ENCODE peak calls at places on chromosomes 13 and 19, in ten cellular contexts. H, L, Q, M, V, B, D, G, T and Y are unnamed samples.

GRCh38 chr13:61833228-61833627 is 417.6 kb upstream of the PCDH20 start:
- DNase-seq in H (no peak), Q (no peak), B (no peak), M (no peak), D (no peak), V (no peak), L (no peak), G (no peak), T (no peak), Y (no peak)

GRCh38 chr19:48835734-48836088 is 580 bp downstream of the HSD17B14 start:
- DNase-seq in D (peak; percentile 92), M (peak; percentile 96), Q (peak; percentile 86), L (peak; percentile 97), T (peak; percentile 92), B (peak; percentile 86), V (peak; percentile 98), G (peak; percentile 88), H (peak; percentile 83), Y (peak; percentile 87)

GRCh38 chr19:40200352-40201099 is 9.3 kb downstream of the MAP3K10 start:
- DNase-seq in H (no peak), T (no peak), D (no peak), B (no peak), M (no peak), V (no peak), L (no peak), G (peak; percentile 86), Q (no peak), Y (no peak)

GRCh38 chr13:109273326-109273751 is 513.0 kb downstream of the IRS2 start:
- DNase-seq in V (no peak), L (no peak), D (no peak), G (peak; percentile 59), Q (no peak), M (no peak), B (no peak), H (no peak), T (no peak), Y (no peak)

GRCh38 chr13:29810145-29810742 is 40.2 kb downstream of the UBL3 start:
- DNase-seq in M (no peak), B (no peak), Q (no peak), G (no peak), H (no peak), V (no peak), L (no peak), T (no peak), D (no peak), Y (no peak)

GRCh38 chr19:40549007-40549708 is 27.5 kb upstream of the SHKBP1 start:
- DNase-seq in H (peak; percentile 26), V (peak; percentile 83), B (no peak), G (no peak), M (peak; percentile 83), T (peak; percentile 50), Q (peak; percentile 61), D (peak; percentile 72), L (peak; percentile 86), Y (peak; percentile 87)

GRCh38 chr13:51684076-51684475 is 99.8 kb downstream of the WDFY2 start:
- DNase-seq in H (no peak), G (no peak), B (no peak), V (no peak), Q (no peak), D (no peak), T (no peak), M (no peak), L (no peak), Y (no peak)

GRCh38 chr19:1650627-1651009 is 1.8 kb downstream of the TCF3 start:
- DNase-seq in D (peak; percentile 38), G (no peak), L (peak; percentile 29), B (no peak), M (peak; percentile 16), V (peak; percentile 46), T (no peak), H (no peak), Q (no peak), Y (no peak)

GRCh38 chr19:36246006-36246391 is 31.1 kb downstream of the ZNF146 start:
- DNase-seq in D (no peak), T (no peak), Q (no peak), B (peak; percentile 28), G (no peak), H (no peak), V (no peak), M (no peak), L (no peak), Y (no peak)

GRCh38 chr13:21673592-21674270 is 2.9 kb downstream of the FGF9 start:
- DNase-seq in B (no peak), Q (no peak), G (no peak), T (peak; percentile 46), M (peak; percentile 54), H (no peak), V (peak; percentile 48), L (peak; percentile 36), D (no peak), Y (peak; percentile 19)

GRCh38 chr19:43552198-43552450 is 19.1 kb downstream of the ZNF575 start:
- DNase-seq in G (no peak), T (no peak), H (no peak), L (no peak), B (no peak), Q (no peak), V (no peak), D (no peak), M (no peak), Y (no peak)

GRCh38 chr19:1986357-1987162 is 29.0 kb downstream of the BTBD2 start:
- DNase-seq in M (no peak), Q (no peak), D (no peak), T (no peak), L (no peak), G (no peak), B (no peak), V (no peak), H (no peak), Y (no peak)

GRCh38 chr13:97849305-97849704 is 104.2 kb upstream of the IPO5 start:
- DNase-seq in D (no peak), Q (no peak), G (peak; percentile 72), V (no peak), H (peak; percentile 1), T (no peak), B (no peak), L (no peak), M (no peak), Y (peak; percentile 17)

GRCh38 chr19:10836478-10837325 is 690 bp upstream of the TMED1 start:
- DNase-seq in Q (peak; percentile 65), B (peak; percentile 93), H (peak; percentile 94), M (peak; percentile 88), D (peak; percentile 70), G (no peak), T (peak; percentile 86), V (peak; percentile 84), L (peak; percentile 93), Y (peak; percentile 96)

GRCh38 chr13:104143760-104144406 is 1077.7 kb upstream of the SLC10A2 start:
- DNase-seq in B (no peak), G (peak; percentile 6), Q (no peak), M (no peak), V (no peak), L (no peak), H (no peak), D (no peak), T (no peak), Y (no peak)

GRCh38 chr19:58330458-58330857 is 3.7 kb downstream of the ZSCAN22 start:
- DNase-seq in H (no peak), D (no peak), M (no peak), G (peak; percentile 52), Q (no peak), B (no peak), T (no peak), L (no peak), V (no peak), Y (peak; percentile 48)

GRCh38 chr13:73883162-73883561 is 251.0 kb downstream of the KLF12 start:
- DNase-seq in Q (no peak), V (no peak), L (no peak), T (no peak), G (no peak), D (no peak), H (no peak), B (no peak), M (no peak), Y (no peak)

GRCh38 chr13:29594310-29594709 is 1.2 kb downstream of the SLC7A1 start:
- DNase-seq in M (peak; percentile 55), G (peak; percentile 69), D (peak; percentile 9), L (peak; percentile 67), H (peak; percentile 18), T (no peak), Q (peak; percentile 4), B (no peak), V (peak; percentile 49), Y (peak; percentile 49)

GRCh38 chr13:109761695-109762094 is 24.7 kb downstream of the IRS2 start:
- DNase-seq in L (no peak), G (no peak), D (no peak), V (no peak), T (no peak), Q (no peak), B (no peak), H (no peak), M (no peak), Y (no peak)

GRCh38 chr19:52566588-52566987 is 3.5 kb upstream of the ZNF701 start:
- DNase-seq in T (no peak), V (no peak), M (no peak), B (no peak), L (no peak), H (no peak), Q (no peak), D (no peak), G (peak; percentile 43), Y (peak; percentile 14)

GRCh38 chr19:16203256-16204004 is 5.7 kb downstream of the AP1M1 start:
- DNase-seq in H (no peak), T (no peak), Q (no peak), V (no peak), L (no peak), B (no peak), G (no peak), D (no peak), M (no peak), Y (no peak)

GRCh38 chr13:98576215-98576945 is 527 bp downstream of the STK24 start:
- DNase-seq in L (peak; percentile 58), B (no peak), D (peak; percentile 46), G (no peak), M (peak; percentile 57), T (peak; percentile 62), Q (no peak), V (peak; percentile 55), H (no peak), Y (peak; percentile 44)

GRCh38 chr13:112783135-112783945 is 93.5 kb downstream of the ATP11A start:
- DNase-seq in H (no peak), V (no peak), Q (no peak), G (no peak), L (no peak), B (no peak), T (no peak), D (no peak), M (no peak), Y (no peak)

GRCh38 chr13:91127995-91128394 is 219.5 kb upstream of the MIR17HG start:
- DNase-seq in G (no peak), T (no peak), M (no peak), D (no peak), V (no peak), L (no peak), H (no peak), B (no peak), Q (no peak), Y (no peak)

GRCh38 chr13:40992678-40993077 is 26.4 kb downstream of the ELF1 start:
- DNase-seq in G (no peak), D (no peak), Q (no peak), T (no peak), V (no peak), M (no peak), B (no peak), H (no peak), L (no peak), Y (no peak)

GRCh38 chr13:112146073-112146360 is 79.1 kb downstream of the SOX1 start:
- DNase-seq in H (no peak), Q (no peak), M (no peak), V (no peak), T (no peak), G (no peak), B (no peak), D (no peak), L (no peak), Y (no peak)

GRCh38 chr13:32824671-32825070 is 191.6 kb upstream of the KL start:
- DNase-seq in L (no peak), G (peak; percentile 97), Q (no peak), D (no peak), V (no peak), T (no peak), H (no peak), M (no peak), B (no peak), Y (no peak)

GRCh38 chr13:101493541-101493940 is 41.1 kb downstream of the ITGBL1 start:
- DNase-seq in T (no peak), H (no peak), G (no peak), M (no peak), L (no peak), D (no peak), Q (no peak), B (no peak), V (no peak), Y (no peak)